ENCODE peak calls at places on chromosomes 7 and 10, in eight cellular contexts. O is RWPE1; D is PC-9; K is CD4-positive, alpha-beta memory T cell; N is neural progenitor cell; L is SJSA1; T is MM.1S; A is psoas muscle. F is an unnamed sample.

GRCh38 chr10:110556296-110556695 is 11.2 kb upstream of the SMC3 start:
- DNase-seq in N (no peak), A (no peak), O (no peak), T (no peak), K (no peak), D (no peak), L (no peak), F (no peak)

GRCh38 chr10:36254191-36254590 is 612.1 kb upstream of the FZD8 start:
- DNase-seq in T (no peak), K (no peak), N (no peak), A (peak; percentile 64), D (no peak), L (no peak), O (peak; percentile 1), F (no peak)

GRCh38 chr10:25600651-25601050 is 333.4 kb upstream of the MYO3A start:
- DNase-seq in K (no peak), L (no peak), T (no peak), D (no peak), A (no peak), O (no peak), N (no peak), F (no peak)

GRCh38 chr7:93092757-93093370 is 24.9 kb downstream of the SAMD9 start:
- DNase-seq in A (no peak), O (no peak), K (no peak), N (peak; percentile 53), D (no peak), L (no peak), T (peak; percentile 63), F (peak; percentile 74)

GRCh38 chr7:6419310-6419773 is 28.4 kb downstream of the DAGLB start:
- DNase-seq in N (no peak), D (no peak), O (no peak), T (no peak), L (no peak), A (peak; percentile 85), K (no peak), F (no peak)

GRCh38 chr10:90920986-90921643 is at the start of gene ANKRD1:
- DNase-seq in D (peak; percentile 96), K (no peak), A (peak; percentile 27), T (no peak), O (peak; percentile 84), N (peak; percentile 32), L (peak; percentile 95), F (no peak)

GRCh38 chr7:29265208-29265923 is 70.8 kb downstream of the CHN2 start:
- DNase-seq in N (peak; percentile 51), K (no peak), D (no peak), A (no peak), T (peak; percentile 31), O (peak; percentile 67), L (no peak), F (no peak)

GRCh38 chr10:6912021-6912420 is 331.9 kb upstream of the PRKCQ start:
- DNase-seq in N (no peak), K (no peak), L (no peak), D (no peak), A (no peak), T (no peak), O (peak; percentile 10), F (no peak)

GRCh38 chr10:132837905-132838304 is 52.0 kb upstream of the NKX6-2 start:
- DNase-seq in K (no peak), L (no peak), O (no peak), A (no peak), T (no peak), D (no peak), N (no peak), F (no peak)

GRCh38 chr7:84482476-84482875 is 287.9 kb upstream of the SEMA3A start:
- DNase-seq in K (no peak), T (no peak), O (no peak), N (no peak), A (no peak), L (peak; percentile 27), D (no peak), F (no peak)

GRCh38 chr10:71766717-71767419 is 6.5 kb downstream of the VSIR start:
- DNase-seq in A (peak; percentile 80), T (no peak), N (no peak), L (peak; percentile 99), K (peak; percentile 29), O (peak; percentile 94), D (peak; percentile 99), F (no peak)

GRCh38 chr10:106957825-106958581 is 206.5 kb downstream of the SORCS1 start:
- DNase-seq in L (no peak), T (no peak), K (no peak), O (no peak), A (no peak), D (no peak), N (peak; percentile 12), F (no peak)

GRCh38 chr7:114548081-114548480 is 133.5 kb downstream of the FOXP2 start:
- DNase-seq in O (no peak), T (no peak), K (no peak), A (no peak), D (no peak), N (no peak), L (no peak), F (no peak)

GRCh38 chr10:124618674-124619073 is 125.5 kb downstream of the FAM53B start:
- DNase-seq in L (no peak), O (no peak), A (no peak), N (no peak), T (no peak), K (no peak), D (no peak), F (peak; percentile 57)
- H3K27ac ChIP-seq in L (no peak overlapping the region), O (peak overlapping the region; percentile 87), A (no peak overlapping the region), N (no peak overlapping the region), T (no peak overlapping the region), K (peak overlapping the region; percentile 46), D (no peak overlapping the region), F (peak overlapping the region; percentile 93)

DNA sequence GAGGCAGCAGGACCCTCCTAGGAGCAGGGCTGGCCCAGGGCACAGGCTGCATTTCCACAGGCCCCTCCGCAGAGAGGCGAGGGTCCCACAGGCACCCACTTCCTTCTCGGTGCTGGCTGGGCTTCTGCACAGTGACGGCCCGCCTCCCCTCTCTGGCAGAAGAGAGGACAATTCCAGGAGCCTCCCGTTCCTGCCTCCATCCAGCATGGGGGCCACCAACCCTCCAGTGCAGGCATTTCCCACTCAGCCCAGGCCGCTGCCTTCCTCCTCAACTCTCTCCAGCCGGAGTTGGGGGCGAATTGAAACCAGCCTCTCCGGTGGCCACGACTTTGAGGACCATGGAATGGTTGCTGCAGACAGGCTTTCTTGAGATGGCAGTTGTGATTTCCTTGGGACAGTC is 125.0 kb upstream of the PPP2R2D start:
- DNase-seq in T (no peak), A (no peak), N (no peak), L (no peak), O (no peak), K (no peak), D (no peak), F (no peak)
- H3K27ac ChIP-seq in T (no peak overlapping the region), A (no peak overlapping the region), N (no peak overlapping the region), L (no peak overlapping the region), O (no peak overlapping the region), K (no peak overlapping the region), D (no peak overlapping the region), F (no peak overlapping the region)

GRCh38 chr7:150947761-150948680 is 30.1 kb downstream of the KCNH2 start:
- DNase-seq in A (no peak), D (no peak), O (no peak), K (no peak), T (no peak), L (no peak), N (no peak), F (no peak)
- H3K27ac ChIP-seq in A (no peak overlapping the region), D (no peak overlapping the region), O (no peak overlapping the region), K (no peak overlapping the region), T (no peak overlapping the region), L (no peak overlapping the region), N (no peak overlapping the region), F (no peak overlapping the region)

GRCh38 chr7:75991531-75992082 is 2.8 kb downstream of the TMEM120A start:
- DNase-seq in A (no peak), K (no peak), O (no peak), N (no peak), D (no peak), T (no peak), L (no peak), F (no peak)

GRCh38 chr7:75989726-75990388 is 4.5 kb downstream of the TMEM120A start:
- DNase-seq in N (no peak), A (peak; percentile 66), D (no peak), K (no peak), O (no peak), T (no peak), L (no peak), F (no peak)

GRCh38 chr7:75993689-75994387 is 557 bp downstream of the TMEM120A start:
- DNase-seq in D (peak; percentile 45), K (no peak), L (peak; percentile 74), T (no peak), A (peak; percentile 81), N (peak; percentile 88), O (peak; percentile 58), F (peak; percentile 60)

GRCh38 chr7:75994388-75995051 is at the start of gene TMEM120A:
- DNase-seq in N (peak; percentile 98), L (peak; percentile 91), K (peak; percentile 91), T (peak; percentile 89), O (peak; percentile 99), A (peak; percentile 99), D (peak; percentile 79), F (peak; percentile 97)

GRCh38 chr7:75992083-75992755 is 2.2 kb downstream of the TMEM120A start:
- DNase-seq in D (no peak), A (no peak), N (no peak), K (no peak), O (no peak), L (no peak), T (no peak), F (no peak)
- H3K27ac ChIP-seq in D (no peak overlapping the region), A (peak overlapping the region; percentile 58), N (no peak overlapping the region), K (no peak overlapping the region), O (peak overlapping the region; percentile 76), L (no peak overlapping the region), T (no peak overlapping the region), F (no peak overlapping the region)

DNA sequence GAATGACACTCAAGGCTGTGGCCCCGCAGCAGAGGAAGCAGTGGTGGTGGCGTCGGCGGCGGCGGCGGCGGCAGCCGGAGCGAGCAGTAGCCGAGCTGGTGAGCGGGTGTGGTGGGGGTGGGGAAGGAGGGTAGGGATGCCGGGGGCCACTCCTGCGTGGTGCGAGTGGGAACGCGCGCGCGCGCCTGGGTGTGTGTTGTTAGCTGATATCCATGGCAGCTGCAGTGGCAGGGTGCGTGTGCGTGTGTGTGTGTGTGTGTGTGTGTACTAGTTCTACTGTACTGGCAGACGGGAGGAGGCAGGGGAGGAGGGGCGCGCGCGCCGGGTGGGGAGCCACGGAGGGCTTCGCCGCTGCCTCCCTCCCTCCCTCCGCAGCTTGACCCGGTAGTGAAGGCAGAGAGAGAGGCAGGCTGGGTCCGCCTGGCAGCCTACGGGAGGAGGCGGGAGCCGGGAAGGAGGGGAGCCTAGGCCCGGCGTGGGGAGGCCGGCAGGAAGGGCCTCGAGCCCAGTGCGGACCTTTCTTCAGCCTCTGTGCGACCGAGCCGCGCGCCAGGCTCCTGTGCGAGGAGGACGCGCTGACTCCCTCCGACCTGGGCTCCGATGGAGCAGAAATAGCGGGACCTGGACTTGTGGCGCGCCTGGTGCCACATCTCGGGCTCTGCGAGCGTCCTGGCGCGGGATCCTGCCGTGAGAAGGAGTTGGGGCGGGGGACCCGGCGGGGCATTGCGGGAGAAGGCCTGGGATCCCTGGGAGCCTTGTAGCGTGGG is at the start of gene MAGI2:
- DNase-seq in D (no peak), K (no peak), A (peak; percentile 86), O (peak; percentile 13), N (peak; percentile 78), L (peak; percentile 80), T (peak; percentile 18), F (no peak)
- H3K27ac ChIP-seq in D (no peak within 1 kb of the TSS), K (no peak within 1 kb of the TSS), A (peak within 1 kb of the TSS; percentile 75), O (peak within 1 kb of the TSS; percentile 85), N (no peak within 1 kb of the TSS), L (peak within 1 kb of the TSS; percentile 62), T (no peak within 1 kb of the TSS), F (no peak within 1 kb of the TSS)